ENCODE peak calls at places on chromosomes 4 and X, in seven cellular contexts. One of them, this sample, is unnamed.

GRCh38 chrX:50691820-50692219 is 122.2 kb downstream of the SHROOM4 start:
- DNase-seq in AG04450: peak; percentile 3
- DNase-seq in GDM1: no peak
- DNase-seq in T-helper 22 cell: no peak
- DNase-seq in M059J: peak; percentile 55
- DNase-seq in activated naive CD8-positive, alpha-beta T cell treated with anti-CD3 and anti-CD28 coated beads, Interleukin-2, amount 10 ng/mL, durations not matched to agents 7 days and 5 days: no peak
- DNase-seq in A549: peak; percentile 18
- DNase-seq in this sample: peak; percentile 27

GRCh38 chr4:146776691-146777090 is 138.0 kb downstream of the POU4F2 start:
- DNase-seq in activated naive CD8-positive, alpha-beta T cell treated with anti-CD3 and anti-CD28 coated beads, Interleukin-2, amount 10 ng/mL, durations not matched to agents 7 days and 5 days: no peak
- DNase-seq in M059J: no peak
- DNase-seq in GDM1: no peak
- DNase-seq in AG04450: no peak
- DNase-seq in T-helper 22 cell: no peak
- DNase-seq in A549: no peak
- DNase-seq in this sample: no peak

GRCh38 chr4:6200922-6201362 is 593 bp upstream of the JAKMIP1 start:
- DNase-seq in AG04450: no peak
- DNase-seq in activated naive CD8-positive, alpha-beta T cell treated with anti-CD3 and anti-CD28 coated beads, Interleukin-2, amount 10 ng/mL, durations not matched to agents 7 days and 5 days: no peak
- DNase-seq in M059J: no peak
- DNase-seq in GDM1: no peak
- DNase-seq in A549: no peak
- DNase-seq in T-helper 22 cell: no peak
- DNase-seq in this sample: no peak

GRCh38 chrX:51766546-51766945 is 23.3 kb downstream of the GSPT2 start:
- DNase-seq in activated naive CD8-positive, alpha-beta T cell treated with anti-CD3 and anti-CD28 coated beads, Interleukin-2, amount 10 ng/mL, durations not matched to agents 7 days and 5 days: no peak
- DNase-seq in A549: no peak
- DNase-seq in AG04450: no peak
- DNase-seq in T-helper 22 cell: no peak
- DNase-seq in M059J: no peak
- DNase-seq in GDM1: no peak
- DNase-seq in this sample: no peak

GRCh38 chr4:113893546-113893945 is 85.9 kb downstream of the ARSJ start:
- DNase-seq in T-helper 22 cell: no peak
- DNase-seq in activated naive CD8-positive, alpha-beta T cell treated with anti-CD3 and anti-CD28 coated beads, Interleukin-2, amount 10 ng/mL, durations not matched to agents 7 days and 5 days: no peak
- DNase-seq in A549: no peak
- DNase-seq in AG04450: no peak
- DNase-seq in M059J: peak; percentile 4
- DNase-seq in GDM1: no peak
- DNase-seq in this sample: no peak

GRCh38 chr4:128123036-128123435 is 61.9 kb downstream of the LARP1B start:
- DNase-seq in A549: no peak
- DNase-seq in AG04450: no peak
- DNase-seq in GDM1: no peak
- DNase-seq in T-helper 22 cell: no peak
- DNase-seq in activated naive CD8-positive, alpha-beta T cell treated with anti-CD3 and anti-CD28 coated beads, Interleukin-2, amount 10 ng/mL, durations not matched to agents 7 days and 5 days: no peak
- DNase-seq in M059J: peak; percentile 33
- DNase-seq in this sample: peak; percentile 39

GRCh38 chrX:1554469-1555210 is 17.7 kb upstream of the P2RY8 start:
- DNase-seq in activated naive CD8-positive, alpha-beta T cell treated with anti-CD3 and anti-CD28 coated beads, Interleukin-2, amount 10 ng/mL, durations not matched to agents 7 days and 5 days: no peak
- DNase-seq in GDM1: no peak
- DNase-seq in T-helper 22 cell: no peak
- DNase-seq in A549: no peak
- DNase-seq in AG04450: no peak
- DNase-seq in M059J: no peak
- DNase-seq in this sample: no peak

GRCh38 chr4:154779362-154779947 is 1.6 kb upstream of the RBM46 start:
- DNase-seq in A549: peak; percentile 13
- DNase-seq in GDM1: no peak
- DNase-seq in T-helper 22 cell: no peak
- DNase-seq in activated naive CD8-positive, alpha-beta T cell treated with anti-CD3 and anti-CD28 coated beads, Interleukin-2, amount 10 ng/mL, durations not matched to agents 7 days and 5 days: no peak
- DNase-seq in AG04450: peak; percentile 4
- DNase-seq in M059J: peak; percentile 9
- DNase-seq in this sample: peak; percentile 29

GRCh38 chr4:154082760-154083530 is 294.1 kb upstream of the SFRP2 start:
- DNase-seq in GDM1: no peak
- DNase-seq in AG04450: no peak
- DNase-seq in T-helper 22 cell: no peak
- DNase-seq in M059J: peak; percentile 87
- DNase-seq in A549: no peak
- DNase-seq in activated naive CD8-positive, alpha-beta T cell treated with anti-CD3 and anti-CD28 coated beads, Interleukin-2, amount 10 ng/mL, durations not matched to agents 7 days and 5 days: no peak
- DNase-seq in this sample: peak; percentile 77

GRCh38 chrX:155577682-155578081 is 35.1 kb downstream of the TMLHE start:
- DNase-seq in activated naive CD8-positive, alpha-beta T cell treated with anti-CD3 and anti-CD28 coated beads, Interleukin-2, amount 10 ng/mL, durations not matched to agents 7 days and 5 days: no peak
- DNase-seq in T-helper 22 cell: no peak
- DNase-seq in AG04450: no peak
- DNase-seq in M059J: no peak
- DNase-seq in GDM1: no peak
- DNase-seq in A549: no peak
- DNase-seq in this sample: no peak

GRCh38 chrX:80751456-80751855 is 58.2 kb downstream of the BRWD3 start:
- DNase-seq in M059J: no peak
- DNase-seq in GDM1: no peak
- DNase-seq in T-helper 22 cell: no peak
- DNase-seq in AG04450: no peak
- DNase-seq in activated naive CD8-positive, alpha-beta T cell treated with anti-CD3 and anti-CD28 coated beads, Interleukin-2, amount 10 ng/mL, durations not matched to agents 7 days and 5 days: no peak
- DNase-seq in A549: no peak
- DNase-seq in this sample: peak; percentile 24

GRCh38 chr4:30726090-30726668 is 6.0 kb downstream of the PCDH7 start:
- DNase-seq in M059J: no peak
- DNase-seq in activated naive CD8-positive, alpha-beta T cell treated with anti-CD3 and anti-CD28 coated beads, Interleukin-2, amount 10 ng/mL, durations not matched to agents 7 days and 5 days: no peak
- DNase-seq in AG04450: no peak
- DNase-seq in A549: no peak
- DNase-seq in GDM1: no peak
- DNase-seq in T-helper 22 cell: no peak
- DNase-seq in this sample: no peak

GRCh38 chr4:59920414-59920813 is 1279.7 kb upstream of the ADGRL3 start:
- DNase-seq in activated naive CD8-positive, alpha-beta T cell treated with anti-CD3 and anti-CD28 coated beads, Interleukin-2, amount 10 ng/mL, durations not matched to agents 7 days and 5 days: no peak
- DNase-seq in AG04450: no peak
- DNase-seq in A549: no peak
- DNase-seq in T-helper 22 cell: no peak
- DNase-seq in M059J: no peak
- DNase-seq in GDM1: no peak
- DNase-seq in this sample: no peak

GRCh38 chr4:118969359-118969758 is 80.7 kb downstream of the SYNPO2 start:
- DNase-seq in GDM1: no peak
- DNase-seq in M059J: peak; percentile 55
- DNase-seq in activated naive CD8-positive, alpha-beta T cell treated with anti-CD3 and anti-CD28 coated beads, Interleukin-2, amount 10 ng/mL, durations not matched to agents 7 days and 5 days: no peak
- DNase-seq in AG04450: no peak
- DNase-seq in T-helper 22 cell: no peak
- DNase-seq in A549: peak; percentile 8
- DNase-seq in this sample: peak; percentile 62

GRCh38 chr4:48930654-48931053 is 24.1 kb upstream of the OCIAD2 start:
- DNase-seq in M059J: no peak
- DNase-seq in GDM1: no peak
- DNase-seq in activated naive CD8-positive, alpha-beta T cell treated with anti-CD3 and anti-CD28 coated beads, Interleukin-2, amount 10 ng/mL, durations not matched to agents 7 days and 5 days: no peak
- DNase-seq in A549: no peak
- DNase-seq in AG04450: no peak
- DNase-seq in T-helper 22 cell: no peak
- DNase-seq in this sample: no peak

GRCh38 chr4:28921886-28922285 is 1798.3 kb upstream of the PCDH7 start:
- DNase-seq in GDM1: no peak
- DNase-seq in M059J: peak; percentile 73
- DNase-seq in AG04450: no peak
- DNase-seq in T-helper 22 cell: no peak
- DNase-seq in A549: no peak
- DNase-seq in activated naive CD8-positive, alpha-beta T cell treated with anti-CD3 and anti-CD28 coated beads, Interleukin-2, amount 10 ng/mL, durations not matched to agents 7 days and 5 days: no peak
- DNase-seq in this sample: peak; percentile 69

GRCh38 chr4:94759767-94760211 is 2.0 kb downstream of the BMPR1B start:
- DNase-seq in M059J: no peak
- DNase-seq in A549: no peak
- DNase-seq in T-helper 22 cell: no peak
- DNase-seq in activated naive CD8-positive, alpha-beta T cell treated with anti-CD3 and anti-CD28 coated beads, Interleukin-2, amount 10 ng/mL, durations not matched to agents 7 days and 5 days: no peak
- DNase-seq in AG04450: no peak
- DNase-seq in GDM1: no peak
- DNase-seq in this sample: peak; percentile 65

GRCh38 chrX:92260102-92260501 is 480.9 kb downstream of the PCDH11X start:
- DNase-seq in GDM1: no peak
- DNase-seq in T-helper 22 cell: no peak
- DNase-seq in AG04450: no peak
- DNase-seq in activated naive CD8-positive, alpha-beta T cell treated with anti-CD3 and anti-CD28 coated beads, Interleukin-2, amount 10 ng/mL, durations not matched to agents 7 days and 5 days: no peak
- DNase-seq in M059J: no peak
- DNase-seq in A549: no peak
- DNase-seq in this sample: no peak

GRCh38 chr4:43716721-43717395 is 731.8 kb downstream of the KCTD8 start:
- DNase-seq in T-helper 22 cell: no peak
- DNase-seq in GDM1: no peak
- DNase-seq in M059J: no peak
- DNase-seq in activated naive CD8-positive, alpha-beta T cell treated with anti-CD3 and anti-CD28 coated beads, Interleukin-2, amount 10 ng/mL, durations not matched to agents 7 days and 5 days: no peak
- DNase-seq in A549: no peak
- DNase-seq in AG04450: no peak
- DNase-seq in this sample: no peak

GRCh38 chrX:41722816-41723215 is 1.2 kb upstream of the GPR82 start:
- DNase-seq in T-helper 22 cell: no peak
- DNase-seq in A549: no peak
- DNase-seq in activated naive CD8-positive, alpha-beta T cell treated with anti-CD3 and anti-CD28 coated beads, Interleukin-2, amount 10 ng/mL, durations not matched to agents 7 days and 5 days: no peak
- DNase-seq in GDM1: no peak
- DNase-seq in AG04450: peak; percentile 1
- DNase-seq in M059J: peak; percentile 3
- DNase-seq in this sample: no peak

GRCh38 chr4:98674404-98675173 is 16.2 kb upstream of the TSPAN5 start:
- DNase-seq in AG04450: no peak
- DNase-seq in A549: no peak
- DNase-seq in M059J: no peak
- DNase-seq in T-helper 22 cell: no peak
- DNase-seq in GDM1: no peak
- DNase-seq in activated naive CD8-positive, alpha-beta T cell treated with anti-CD3 and anti-CD28 coated beads, Interleukin-2, amount 10 ng/mL, durations not matched to agents 7 days and 5 days: no peak
- DNase-seq in this sample: no peak

GRCh38 chrX:3788494-3789233 is 75.2 kb upstream of the PRKX start:
- DNase-seq in AG04450: no peak
- DNase-seq in M059J: no peak
- DNase-seq in A549: no peak
- DNase-seq in T-helper 22 cell: no peak
- DNase-seq in GDM1: no peak
- DNase-seq in activated naive CD8-positive, alpha-beta T cell treated with anti-CD3 and anti-CD28 coated beads, Interleukin-2, amount 10 ng/mL, durations not matched to agents 7 days and 5 days: no peak
- DNase-seq in this sample: no peak

GRCh38 chrX:73447311-73447794 is 500 bp downstream of the CDX4 start:
- DNase-seq in M059J: no peak
- DNase-seq in AG04450: no peak
- DNase-seq in T-helper 22 cell: no peak
- DNase-seq in GDM1: no peak
- DNase-seq in A549: no peak
- DNase-seq in activated naive CD8-positive, alpha-beta T cell treated with anti-CD3 and anti-CD28 coated beads, Interleukin-2, amount 10 ng/mL, durations not matched to agents 7 days and 5 days: no peak
- DNase-seq in this sample: no peak

GRCh38 chr4:22471999-22472434 is 43.8 kb downstream of the ADGRA3 start:
- DNase-seq in activated naive CD8-positive, alpha-beta T cell treated with anti-CD3 and anti-CD28 coated beads, Interleukin-2, amount 10 ng/mL, durations not matched to agents 7 days and 5 days: no peak
- DNase-seq in M059J: no peak
- DNase-seq in AG04450: no peak
- DNase-seq in GDM1: no peak
- DNase-seq in T-helper 22 cell: no peak
- DNase-seq in A549: no peak
- DNase-seq in this sample: peak; percentile 81

GRCh38 chr4:25524616-25525146 is 131.0 kb upstream of the SLC34A2 start:
- DNase-seq in GDM1: no peak
- DNase-seq in M059J: no peak
- DNase-seq in T-helper 22 cell: no peak
- DNase-seq in AG04450: no peak
- DNase-seq in activated naive CD8-positive, alpha-beta T cell treated with anti-CD3 and anti-CD28 coated beads, Interleukin-2, amount 10 ng/mL, durations not matched to agents 7 days and 5 days: no peak
- DNase-seq in A549: no peak
- DNase-seq in this sample: no peak

GRCh38 chrX:19630776-19631707 is 115.7 kb upstream of the MAP3K15 start:
- DNase-seq in A549: no peak
- DNase-seq in M059J: no peak
- DNase-seq in AG04450: no peak
- DNase-seq in activated naive CD8-positive, alpha-beta T cell treated with anti-CD3 and anti-CD28 coated beads, Interleukin-2, amount 10 ng/mL, durations not matched to agents 7 days and 5 days: no peak
- DNase-seq in GDM1: no peak
- DNase-seq in T-helper 22 cell: no peak
- DNase-seq in this sample: no peak

GRCh38 chr4:115323106-115323684 is 209.8 kb upstream of the NDST4 start:
- DNase-seq in A549: no peak
- DNase-seq in T-helper 22 cell: no peak
- DNase-seq in GDM1: peak; percentile 69
- DNase-seq in AG04450: no peak
- DNase-seq in activated naive CD8-positive, alpha-beta T cell treated with anti-CD3 and anti-CD28 coated beads, Interleukin-2, amount 10 ng/mL, durations not matched to agents 7 days and 5 days: no peak
- DNase-seq in M059J: no peak
- DNase-seq in this sample: no peak

GRCh38 chr4:1869530-1870327 is 1.5 kb upstream of the NSD2 start:
- DNase-seq in GDM1: no peak
- DNase-seq in A549: no peak
- DNase-seq in T-helper 22 cell: no peak
- DNase-seq in activated naive CD8-positive, alpha-beta T cell treated with anti-CD3 and anti-CD28 coated beads, Interleukin-2, amount 10 ng/mL, durations not matched to agents 7 days and 5 days: no peak
- DNase-seq in AG04450: no peak
- DNase-seq in M059J: no peak
- DNase-seq in this sample: no peak

This sample was measured in mammary epithelial cell.